ENCODE peak calls at places on chromosomes 2 and 18, in four cellular contexts. Y is tibial nerve; G is effector CD8-positive, alpha-beta T cell; S is GM04504. O is an unnamed sample.

GRCh38 chr2:121866789-121867188 is 111.3 kb downstream of the TSN start:
- DNase-seq in Y (no peak), G (no peak), S (no peak), O (no peak)

GRCh38 chr2:118249531-118249930 is 161.3 kb downstream of the INSIG2 start:
- DNase-seq in Y (no peak), G (no peak), S (peak), O (no peak)

GRCh38 chr2:185347445-185347844 is 391.2 kb upstream of the FSIP2 start:
- DNase-seq in Y (no peak), G (no peak), S (no peak), O (no peak)

GRCh38 chr2:119788751-119789150 is 29.0 kb downstream of the PTPN4 start:
- DNase-seq in Y (no peak), G (no peak), S (no peak), O (no peak)

GRCh38 chr2:72263781-72264060 is 116.1 kb upstream of the CYP26B1 start:
- DNase-seq in Y (no peak), G (no peak), S (no peak), O (no peak)

GRCh38 chr18:50627594-50628542 is 68.0 kb downstream of the MAPK4 start:
- DNase-seq in Y (no peak), G (no peak), S (no peak), O (no peak)

GRCh38 chr18:7273301-7273911 is 42.5 kb downstream of the LRRC30 start:
- DNase-seq in Y (peak), G (no peak), S (peak), O (peak)

GRCh38 chr2:241849616-241850543 is 8.8 kb downstream of the PDCD1 start:
- DNase-seq in Y (no peak), G (no peak), S (no peak), O (peak)

GRCh38 chr2:119174216-119174992 is 15.9 kb upstream of the C1QL2 start:
- DNase-seq in Y (no peak), G (peak), S (no peak), O (no peak)

GRCh38 chr2:197028230-197028629 is 101.7 kb upstream of the PGAP1 start:
- DNase-seq in Y (no peak), G (no peak), S (no peak), O (no peak)

GRCh38 chr2:215272918-215273317 is 38.9 kb upstream of the ATIC start:
- DNase-seq in Y (no peak), G (no peak), S (no peak), O (no peak)

GRCh38 chr18:62751341-62751821 is 36.0 kb downstream of the PHLPP1 start:
- DNase-seq in Y (no peak), G (no peak), S (no peak), O (no peak)

GRCh38 chr2:216351172-216351925 is 20.9 kb downstream of the MARCHF4 start:
- DNase-seq in Y (no peak), G (no peak), S (no peak), O (no peak)

GRCh38 chr18:74166397-74166796 is 18.1 kb downstream of the TIMM21 start:
- DNase-seq in Y (no peak), G (no peak), S (no peak), O (no peak)

GRCh38 chr2:75199428-75200011 is at the start of gene TACR1:
- DNase-seq in Y (peak), G (peak), S (peak), O (peak)

GRCh38 chr2:9982248-9982647 is 30.8 kb downstream of the GRHL1 start:
- DNase-seq in Y (peak), G (no peak), S (peak), O (no peak)

GRCh38 chr2:174846941-174847938 is 83.0 kb upstream of the CHRNA1 start:
- DNase-seq in Y (no peak), G (no peak), S (peak), O (no peak)

O was measured in ureter.